ENCODE peak calls at places on chromosomes 7 and 10, in six cellular contexts. Z is heart right ventricle, A is A549, B is esophagus muscularis mucosa, Q is adrenal gland, R is suprapubic skin. I is an unnamed sample.

GRCh38 chr10:52027055-52027454 is 287.0 kb upstream of the DKK1 start:
- DNase-seq in B (no peak), Z (no peak), R (no peak), A (no peak), Q (no peak), I (no peak)

GRCh38 chr7:106012935-106013439 is 49.9 kb downstream of the CDHR3 start:
- DNase-seq in R (no peak), Q (no peak), Z (no peak), A (no peak), B (no peak), I (no peak)

GRCh38 chr7:149001427-149002068 is 26.8 kb downstream of the PDIA4 start:
- DNase-seq in R (no peak), B (no peak), A (no peak), Q (no peak), Z (no peak), I (no peak)

GRCh38 chr10:124072106-124072505 is 21.3 kb downstream of the CHST15 start:
- DNase-seq in R (no peak), A (no peak), Z (no peak), B (no peak), Q (no peak), I (no peak)

GRCh38 chr7:93146465-93147127 is 1.6 kb downstream of the SAMD9L start:
- DNase-seq in Z (no peak), B (no peak), R (no peak), Q (no peak), A (no peak), I (no peak)

GRCh38 chr10:93180402-93181040 is 106.8 kb downstream of the CYP26A1 start:
- DNase-seq in B (no peak), Z (peak; percentile 41), Q (peak; percentile 24), A (no peak), R (peak; percentile 65), I (peak; percentile 35)

GRCh38 chr10:6794441-6794840 is 214.4 kb upstream of the PRKCQ start:
- DNase-seq in A (no peak), B (no peak), R (no peak), Q (no peak), Z (no peak), I (no peak)

GRCh38 chr7:24752073-24752800 is 5.0 kb downstream of the GSDME start:
- DNase-seq in B (no peak), R (no peak), Z (no peak), Q (no peak), A (no peak), I (no peak)

GRCh38 chr7:107064255-107064654 is 19.8 kb downstream of the PRKAR2B start:
- DNase-seq in B (no peak), Z (no peak), R (no peak), Q (no peak), A (no peak), I (no peak)

GRCh38 chr10:17387861-17388503 is 66.4 kb downstream of the ST8SIA6 start:
- DNase-seq in A (no peak), R (no peak), Z (no peak), Q (no peak), B (no peak), I (no peak)

GRCh38 chr10:45152726-45153125 is 152.0 kb downstream of the ZNF22 start:
- DNase-seq in B (no peak), Z (no peak), Q (no peak), R (no peak), A (no peak), I (no peak)

GRCh38 chr10:65570143-65571010 is 1355.5 kb upstream of the LRRTM3 start:
- DNase-seq in A (peak; percentile 72), Q (peak; percentile 19), Z (peak; percentile 39), R (no peak), B (no peak), I (peak; percentile 23)

GRCh38 chr7:96135241-96135640 is 186.7 kb downstream of the SLC25A13 start:
- DNase-seq in A (no peak), R (no peak), Q (no peak), B (no peak), Z (no peak), I (no peak)

GRCh38 chr7:4010206-4010605 is 671.9 kb upstream of the FOXK1 start:
- DNase-seq in Z (no peak), Q (no peak), A (no peak), B (no peak), R (no peak), I (no peak)

GRCh38 chr10:66209025-66209424 is 716.8 kb upstream of the LRRTM3 start:
- DNase-seq in B (no peak), Q (no peak), A (no peak), Z (no peak), R (no peak), I (no peak)

GRCh38 chr7:1114088-1114487 is 26.2 kb downstream of the GPER1 start:
- DNase-seq in A (no peak), Z (no peak), B (no peak), R (no peak), Q (no peak), I (no peak)

GRCh38 chr7:123770378-123770777 is 21.6 kb upstream of the WASL start:
- DNase-seq in Q (no peak), Z (no peak), R (no peak), B (no peak), A (peak; percentile 84), I (no peak)

GRCh38 chr10:11245095-11245479 is 227.4 kb downstream of the CELF2 start:
- DNase-seq in Z (no peak), A (no peak), R (no peak), Q (no peak), B (no peak), I (no peak)

GRCh38 chr10:119754936-119755335 is 29.1 kb downstream of the INPP5F start:
- DNase-seq in B (no peak), Z (no peak), A (no peak), R (no peak), Q (no peak), I (no peak)

GRCh38 chr7:4951903-4952636 is 6.9 kb downstream of the MMD2 start:
- DNase-seq in B (no peak), R (no peak), Q (no peak), A (no peak), Z (no peak), I (no peak)

GRCh38 chr10:78905940-78906308 is 162.8 kb upstream of the ZMIZ1 start:
- DNase-seq in A (no peak), R (peak; percentile 42), Z (no peak), Q (peak; percentile 10), B (no peak), I (no peak)

GRCh38 chr10:102814456-102814871 is 22.7 kb downstream of the CYP17A1 start:
- DNase-seq in Q (no peak), B (no peak), Z (peak; percentile 63), A (no peak), R (no peak), I (peak; percentile 83)

GRCh38 chr10:102814873-102815661 is 22.1 kb downstream of the CYP17A1 start:
- DNase-seq in Q (peak; percentile 82), Z (peak; percentile 84), R (peak; percentile 86), A (no peak), B (no peak), I (peak; percentile 90)

GRCh38 chr10:102819054-102819453 is 18.2 kb downstream of the CYP17A1 start:
- DNase-seq in Z (no peak), R (peak; percentile 74), A (no peak), Q (peak; percentile 68), B (no peak), I (peak; percentile 43)

GRCh38 chr10:102815790-102816549 is 21.2 kb downstream of the CYP17A1 start:
- DNase-seq in B (peak; percentile 93), A (no peak), Z (peak; percentile 44), R (peak; percentile 76), Q (peak; percentile 69), I (peak; percentile 72)

DNA sequence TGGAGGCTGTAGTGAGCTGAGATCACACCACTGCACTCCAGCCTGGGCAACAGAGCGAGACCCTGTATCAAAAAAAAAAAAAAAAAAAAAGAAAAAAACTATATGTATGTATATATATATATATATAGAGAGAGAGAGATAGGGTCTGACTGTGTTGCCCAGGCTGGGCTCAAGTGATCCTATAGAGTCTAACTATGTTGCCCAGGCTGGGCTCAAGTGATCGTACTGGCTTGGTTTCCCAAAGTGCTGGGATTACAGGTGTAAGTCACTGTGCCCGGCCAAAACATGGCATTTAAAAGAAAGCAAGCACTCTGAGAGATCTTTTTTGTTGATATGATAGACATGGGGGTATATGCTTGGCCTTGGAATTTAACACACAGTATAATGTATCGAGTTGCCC is 20.0 kb downstream of the CYP17A1 start:
- DNase-seq in R (no peak), Q (no peak), B (no peak), Z (no peak), A (no peak), I (no peak)
- H3K27ac ChIP-seq in R (peak overlapping the region; percentile 89), Q (peak overlapping the region; percentile 97), B (peak overlapping the region; percentile 83), Z (peak overlapping the region; percentile 87), A (no peak overlapping the region), I (peak overlapping the region; percentile 86)

DNA sequence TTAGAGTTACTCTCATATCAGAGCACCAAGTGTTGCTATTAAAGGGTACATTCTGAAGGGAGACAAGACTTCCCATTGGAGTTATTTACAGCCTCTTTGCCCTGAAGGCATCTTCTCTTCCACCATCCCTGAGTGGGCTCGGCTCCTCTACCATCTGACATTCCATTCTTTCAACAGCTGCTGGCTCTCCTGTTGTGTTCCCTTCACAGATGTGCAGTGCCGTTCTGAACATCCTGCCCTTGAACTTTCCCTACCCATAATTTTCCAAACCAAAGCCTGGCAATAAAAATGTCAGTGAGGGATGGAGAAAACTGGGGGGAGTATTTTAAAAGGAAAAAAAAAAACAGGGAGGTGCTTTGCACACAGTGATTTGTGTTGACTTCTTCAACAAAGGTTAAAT is 392.9 kb downstream of the KCNMA1 start:
- DNase-seq in B (no peak), A (no peak), Z (no peak), R (no peak), Q (no peak), I (no peak)
- H3K27ac ChIP-seq in B (peak overlapping the region; percentile 79), A (no peak overlapping the region), Z (no peak overlapping the region), R (no peak overlapping the region), Q (no peak overlapping the region), I (no peak overlapping the region)

DNA sequence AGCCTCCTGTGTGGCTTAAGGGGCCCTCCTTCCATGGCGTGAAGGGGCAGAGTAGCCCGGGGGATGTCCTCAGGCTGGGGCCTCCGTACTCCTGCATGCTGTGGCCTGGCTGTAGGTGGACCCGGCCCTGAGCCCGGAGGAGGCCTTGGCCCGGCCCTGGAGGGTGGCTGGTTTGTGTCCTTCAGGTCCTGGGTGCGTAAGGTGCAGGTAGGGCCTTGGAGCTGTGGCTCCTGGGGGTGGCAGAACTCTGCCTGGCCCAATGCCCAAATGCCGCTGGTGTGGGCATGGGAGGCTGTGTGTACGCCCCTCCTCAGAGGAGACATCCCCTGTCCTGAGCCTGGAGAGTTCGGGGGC is 26.9 kb upstream of the AMZ1 start:
- DNase-seq in A (no peak), Q (no peak), B (no peak), R (no peak), Z (no peak), I (no peak)
- H3K27ac ChIP-seq in A (no peak overlapping the region), Q (peak overlapping the region; percentile 86), B (no peak overlapping the region), R (no peak overlapping the region), Z (no peak overlapping the region), I (no peak overlapping the region)

DNA sequence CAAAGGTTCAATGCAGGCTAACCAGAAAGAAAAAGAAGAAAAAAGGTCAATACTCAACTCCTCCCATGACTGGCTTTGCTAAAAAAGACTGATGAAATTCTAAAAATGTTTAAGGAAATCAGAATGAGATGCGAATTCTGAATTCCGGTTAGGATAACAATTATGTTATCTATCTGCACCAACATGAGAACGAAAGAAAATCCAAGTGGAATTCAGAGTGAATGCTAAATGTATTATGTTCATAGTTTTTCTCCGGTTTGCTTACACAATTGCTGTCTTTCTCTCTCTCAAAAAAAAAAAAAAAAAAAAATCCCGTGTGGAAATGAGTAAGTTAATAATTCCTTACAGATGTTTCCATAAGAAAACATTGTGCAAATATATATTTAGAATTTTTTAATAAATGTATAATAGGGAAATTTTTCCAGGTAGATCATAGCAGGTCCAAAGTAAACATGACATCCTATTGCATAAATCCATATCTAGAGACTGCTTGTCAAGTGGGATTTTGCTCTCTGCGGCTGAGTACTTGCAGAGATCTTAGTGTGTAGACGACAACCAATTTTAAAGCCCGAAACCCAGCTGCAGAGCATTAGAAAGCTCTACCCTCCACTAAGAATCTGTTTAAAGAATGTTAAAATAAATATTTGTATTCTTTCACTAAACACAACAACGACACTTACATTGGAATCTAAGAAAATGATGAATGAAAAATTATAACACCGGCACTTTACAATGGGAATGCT is 104.0 kb downstream of the JAZF1 start:
- DNase-seq in A (peak; percentile 57), Q (no peak), B (no peak), Z (no peak), R (no peak), I (no peak)
- H3K27ac ChIP-seq in A (peak overlapping the region; percentile 71), Q (no peak overlapping the region), B (no peak overlapping the region), Z (no peak overlapping the region), R (no peak overlapping the region), I (no peak overlapping the region)

I was measured in heart left ventricle.